ENCODE peak calls at places on chromosome 12, in five cellular contexts. K, I, T, S and Q are unnamed samples.

GRCh38 chr12:3342051-3342450 is 149.0 kb upstream of the PRMT8 start:
- DNase-seq in K (no peak), I (peak), T (peak), S (peak), Q (peak)

GRCh38 chr12:42484996-42485395 is 104.5 kb downstream of the PRICKLE1 start:
- DNase-seq in K (no peak), I (no peak), T (peak), S (no peak), Q (no peak)

GRCh38 chr12:94988471-94988870 is 15.0 kb downstream of the NDUFA12 start:
- DNase-seq in K (no peak), I (no peak), T (no peak), S (no peak), Q (no peak)

GRCh38 chr12:101969-102878 is 35.7 kb downstream of the IQSEC3 start:
- DNase-seq in K (no peak), I (no peak), T (no peak), S (no peak), Q (peak)

GRCh38 chr12:12718382-12718761 is 1.2 kb downstream of the CDKN1B start:
- DNase-seq in K (no peak), I (no peak), T (no peak), S (no peak), Q (peak)

GRCh38 chr12:21527451-21528180 is 1.5 kb downstream of the SPX start:
- DNase-seq in K (peak), I (peak), T (peak), S (peak), Q (peak)

GRCh38 chr12:18750087-18750486 is 12.2 kb downstream of the CAPZA3 start:
- DNase-seq in K (no peak), I (no peak), T (peak), S (no peak), Q (no peak)

GRCh38 chr12:31588976-31589375 is 2.0 kb downstream of the DENND5B start:
- DNase-seq in K (no peak), I (no peak), T (no peak), S (no peak), Q (no peak)

GRCh38 chr12:57954768-57955167 is 13.4 kb downstream of the ATP23 start:
- DNase-seq in K (no peak), I (no peak), T (no peak), S (no peak), Q (no peak)

GRCh38 chr12:84826925-84827324 is 85.7 kb downstream of the SLC6A15 start:
- DNase-seq in K (no peak), I (no peak), T (no peak), S (no peak), Q (no peak)

GRCh38 chr12:109477185-109477962 is at the start of the genes KCTD10 and UBE3B:
- DNase-seq in K (peak), I (peak), T (peak), S (peak), Q (peak)
- TF ChIP-seq POLR2A in K (peak), I (peak), T (peak), S (peak), Q (peak)

GRCh38 chr12:50764861-50765324 is 992 bp downstream of the ATF1 start:
- DNase-seq in K (peak), I (no peak), T (peak), S (no peak), Q (peak)

GRCh38 chr12:50763637-50764115 is at the start of gene ATF1:
- DNase-seq in K (peak), I (peak), T (peak), S (peak), Q (peak)

GRCh38 chr12:50765325-50765911 is 1.5 kb downstream of the ATF1 start:
- DNase-seq in K (peak), I (peak), T (peak), S (no peak), Q (peak)

DNA sequence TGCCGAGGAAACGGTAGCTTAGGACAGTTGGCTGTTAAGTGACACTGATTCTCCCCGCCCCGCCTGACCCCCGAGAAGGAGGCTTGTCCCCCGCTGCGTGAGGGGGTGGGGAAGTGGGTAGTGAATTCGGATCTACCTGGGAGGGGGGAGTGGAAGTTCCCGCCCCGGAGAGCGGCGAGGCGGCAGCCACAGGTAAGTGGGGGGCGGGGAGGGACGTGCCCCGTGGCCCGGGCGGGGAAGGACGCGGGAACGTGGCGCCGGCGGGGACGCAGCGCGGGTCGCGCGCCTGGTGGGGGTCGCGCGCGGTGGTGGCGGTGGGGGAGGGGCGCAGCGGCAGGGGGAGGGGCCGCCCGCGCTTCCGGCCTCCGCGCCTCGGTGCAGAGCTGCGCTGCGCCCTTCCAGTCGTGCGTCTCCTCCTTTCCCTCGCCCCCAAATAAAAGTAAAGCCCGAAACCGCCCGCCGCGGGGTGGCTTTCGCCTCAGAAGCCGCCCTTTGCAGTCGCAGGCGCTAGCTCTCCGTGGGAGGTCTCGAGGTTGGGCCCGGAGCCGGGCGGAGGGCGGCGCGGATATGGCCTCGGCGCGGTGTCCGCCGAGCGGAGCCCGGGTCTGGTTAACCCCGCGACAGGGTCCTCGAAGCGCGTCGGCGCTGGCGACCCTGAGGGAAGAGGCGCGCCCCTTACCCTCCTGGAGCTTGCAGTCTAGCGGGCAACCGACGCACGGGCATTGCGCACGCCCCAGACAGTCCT is 387 bp downstream of the ATF1 start:
- DNase-seq in K (peak), I (peak), T (peak), S (peak), Q (peak)
- TF ChIP-seq POLR2A in K (no peak), I (no peak), T (peak), S (peak), Q (no peak)

DNA sequence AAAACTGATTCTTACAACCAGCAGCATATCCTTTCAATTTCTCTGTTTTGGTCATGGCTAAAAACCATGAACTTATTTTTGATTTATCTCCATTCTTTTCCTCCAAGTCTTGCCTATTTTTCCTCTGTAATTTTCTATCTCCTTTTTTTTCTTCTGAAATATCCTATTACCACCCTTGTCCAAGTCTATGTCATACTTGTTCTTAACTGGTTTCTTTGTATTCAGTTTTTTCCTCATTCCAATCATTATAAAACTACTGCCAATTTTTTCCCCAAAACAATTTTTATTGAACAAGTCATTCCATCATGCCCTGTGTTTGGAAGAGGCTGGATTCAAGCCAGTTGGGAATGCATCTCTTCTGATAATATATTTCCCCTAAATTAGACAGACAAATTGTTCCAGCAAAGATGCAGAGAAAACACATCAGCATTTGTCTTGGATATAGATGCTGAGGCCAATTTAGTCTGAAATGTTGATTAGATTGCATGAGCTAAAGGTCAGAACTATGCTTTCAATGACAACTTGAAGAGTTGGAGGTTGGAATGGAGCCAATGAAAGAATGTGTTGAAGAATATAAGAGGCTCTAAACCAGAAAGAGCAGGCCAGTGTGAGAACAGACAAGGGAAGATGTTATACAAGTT is 30.7 kb downstream of the OTOGL start:
- DNase-seq in K (no peak), I (no peak), T (peak), S (no peak), Q (no peak)
- TF ChIP-seq POLR2A in K (no peak), I (no peak), T (no peak), S (no peak), Q (no peak)

DNA sequence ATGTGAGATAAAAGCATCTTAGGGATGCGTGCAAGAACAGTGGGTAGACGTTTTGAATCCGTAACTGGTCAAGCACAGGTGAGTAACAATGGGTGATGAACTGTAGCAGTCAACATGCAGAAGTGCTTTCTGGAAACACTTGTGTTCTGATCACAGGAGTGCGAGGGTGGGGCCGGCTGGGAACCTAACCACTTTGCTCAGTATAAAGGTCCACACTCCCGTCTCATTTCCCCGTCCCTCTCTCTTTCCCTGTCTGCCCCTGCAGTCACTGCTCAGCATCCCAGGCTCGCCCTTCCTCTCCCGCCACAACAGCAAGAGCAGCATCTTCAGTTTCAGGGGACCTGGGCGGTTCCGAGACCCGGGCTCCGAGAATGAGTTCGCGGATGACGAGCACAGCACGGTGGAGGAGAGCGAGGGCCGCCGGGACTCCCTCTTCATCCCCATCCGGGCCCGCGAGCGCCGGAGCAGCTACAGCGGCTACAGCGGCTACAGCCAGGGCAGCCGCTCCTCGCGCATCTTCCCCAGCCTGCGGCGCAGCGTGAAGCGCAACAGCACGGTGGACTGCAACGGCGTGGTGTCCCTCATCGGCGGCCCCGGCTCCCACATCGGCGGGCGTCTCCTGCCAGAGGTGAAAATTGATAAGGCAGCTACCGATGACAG is 127.1 kb downstream of the FIGNL2 start:
- DNase-seq in K (no peak), I (no peak), T (peak), S (peak), Q (no peak)
- TF ChIP-seq POLR2A in K (no peak), I (no peak), T (no peak), S (no peak), Q (no peak)

GRCh38 chr12:40745386-40745785 is 53.1 kb downstream of the CNTN1 start:
- DNase-seq in K (no peak), I (no peak), T (no peak), S (no peak), Q (no peak)
- TF ChIP-seq POLR2A in K (no peak), I (no peak), T (no peak), S (no peak), Q (no peak)

GRCh38 chr12:45730116-45730841 is 773 bp downstream of the ARID2 start:
- DNase-seq in K (no peak), I (peak), T (peak), S (peak), Q (peak)
- TF ChIP-seq POLR2A in K (no peak), I (no peak), T (no peak), S (no peak), Q (no peak)